ENCODE peak calls at places on chromosome 15, in seven cellular contexts. A is IMR-90, Z is H9, G is trophoblast cell, K is mesendoderm, V is H1, Q is mesenchymal stem cell. I is an unnamed sample.

GRCh38 chr15:36026627-36027026 is 480.7 kb upstream of the DPH6 start:
- DNase-seq in A (no peak), Z (no peak), G (no peak), K (no peak), V (no peak), Q (no peak), I (no peak)

GRCh38 chr15:97210277-97210676 is 750.2 kb upstream of the ARRDC4 start:
- DNase-seq in A (no peak), Z (no peak), G (peak), K (no peak), V (no peak), Q (no peak), I (no peak)

GRCh38 chr15:59268199-59268979 is 61.7 kb downstream of the LDHAL6B start:
- DNase-seq in A (peak), Z (no peak), G (no peak), K (no peak), V (no peak), Q (peak), I (no peak)

GRCh38 chr15:89101302-89102191 is 13.3 kb downstream of the ABHD2 start:
- DNase-seq in A (peak), Z (no peak), G (peak), K (no peak), V (no peak), Q (peak), I (no peak)

GRCh38 chr15:50164458-50164857 is 17.5 kb upstream of the SLC27A2 start:
- DNase-seq in A (no peak), Z (no peak), G (no peak), K (no peak), V (no peak), Q (no peak), I (no peak)

GRCh38 chr15:63369766-63370165 is 11.9 kb downstream of the CA12 start:
- DNase-seq in A (peak), Z (no peak), G (no peak), K (no peak), V (no peak), Q (no peak), I (no peak)

GRCh38 chr15:95291878-95292472 is 1038.5 kb upstream of the NR2F2 start:
- DNase-seq in A (peak), Z (no peak), G (peak), K (peak), V (no peak), Q (no peak), I (peak)

GRCh38 chr15:75069301-75069925 is 46.0 kb downstream of the PPCDC start:
- DNase-seq in A (no peak), Z (no peak), G (peak), K (no peak), V (no peak), Q (no peak), I (no peak)

GRCh38 chr15:92708635-92709034 is 53.1 kb upstream of the FAM174B start:
- DNase-seq in A (no peak), Z (no peak), G (no peak), K (no peak), V (no peak), Q (no peak), I (no peak)

GRCh38 chr15:95620934-95621579 is 709.4 kb upstream of the NR2F2 start:
- DNase-seq in A (peak), Z (no peak), G (peak), K (no peak), V (no peak), Q (peak), I (no peak)

GRCh38 chr15:82139823-82140268 is 94.0 kb upstream of the MEX3B start:
- DNase-seq in A (peak), Z (no peak), G (peak), K (peak), V (no peak), Q (peak), I (peak)
- H4K8ac ChIP-seq in A (peak), Z (no peak), G (no peak), K (peak), V (no peak), Q (no peak), I (no peak)

DNA sequence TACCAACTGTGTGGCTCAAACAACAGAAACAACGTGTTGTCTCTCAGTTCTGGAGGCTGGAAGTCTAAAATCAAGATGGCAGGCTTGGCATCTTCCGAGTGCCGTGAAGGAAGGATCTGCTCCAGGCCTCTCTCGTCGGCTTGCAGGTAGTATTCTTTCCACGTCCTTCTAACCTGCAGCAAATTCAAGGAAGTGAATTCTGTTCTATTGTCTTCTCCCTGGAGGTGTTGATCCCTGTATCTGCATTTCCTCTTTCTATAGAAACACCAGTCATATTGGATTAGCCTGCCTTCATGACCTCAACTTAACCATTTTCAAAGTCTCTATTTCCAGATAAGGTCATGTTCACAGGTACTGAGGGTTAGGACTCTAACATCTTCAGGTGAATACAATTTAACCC is 512.1 kb downstream of the GABRG3 start:
- DNase-seq in A (no peak), Z (no peak), G (no peak), K (peak), V (no peak), Q (no peak), I (no peak)
- H4K8ac ChIP-seq in A (no peak), Z (no peak), G (no peak), K (no peak), V (no peak), Q (no peak), I (no peak)

GRCh38 chr15:60760646-60761504 is 281.9 kb upstream of the ICE2 start:
- DNase-seq in A (peak), Z (no peak), G (peak), K (no peak), V (no peak), Q (peak), I (no peak)

GRCh38 chr15:60764408-60764963 is 285.5 kb upstream of the ICE2 start:
- DNase-seq in A (no peak), Z (no peak), G (no peak), K (no peak), V (no peak), Q (no peak), I (no peak)

GRCh38 chr15:60761505-60761845 is 282.5 kb upstream of the ICE2 start:
- DNase-seq in A (no peak), Z (no peak), G (no peak), K (no peak), V (no peak), Q (no peak), I (no peak)

GRCh38 chr15:60762167-60762566 is 283.2 kb upstream of the ICE2 start:
- DNase-seq in A (no peak), Z (no peak), G (no peak), K (no peak), V (no peak), Q (no peak), I (no peak)

DNA sequence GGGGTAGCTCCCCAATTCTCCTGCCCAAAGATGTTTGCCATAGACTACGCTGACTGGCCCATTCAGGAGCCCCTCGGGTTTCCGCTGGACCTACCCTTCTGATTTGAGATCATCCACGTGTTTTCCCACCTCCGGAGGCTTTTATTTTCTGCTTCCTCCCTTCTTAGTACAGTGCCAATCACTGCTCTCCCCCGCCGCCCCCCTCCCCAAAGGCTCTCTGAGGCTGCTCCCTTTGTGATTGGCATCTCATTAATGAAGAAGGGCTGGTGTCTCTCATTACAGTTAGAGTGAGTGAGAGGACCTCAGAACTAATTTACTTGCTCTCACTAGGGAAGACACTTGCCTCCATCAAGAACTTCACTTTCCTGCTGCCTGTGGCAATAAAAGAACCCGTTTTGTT is 284.7 kb upstream of the ICE2 start:
- DNase-seq in A (no peak), Z (no peak), G (no peak), K (no peak), V (no peak), Q (no peak), I (no peak)
- H4K8ac ChIP-seq in A (no peak), Z (no peak), G (no peak), K (no peak), V (no peak), Q (no peak), I (no peak)

GRCh38 chr15:32866486-32867312 is 148.9 kb downstream of the GREM1 start:
- DNase-seq in A (peak), Z (no peak), G (no peak), K (no peak), V (no peak), Q (peak), I (no peak)

GRCh38 chr15:32869814-32870213 is 152.0 kb downstream of the GREM1 start:
- DNase-seq in A (no peak), Z (no peak), G (no peak), K (no peak), V (no peak), Q (no peak), I (no peak)

GRCh38 chr15:32870240-32871033 is 152.6 kb downstream of the GREM1 start:
- DNase-seq in A (peak), Z (no peak), G (peak), K (no peak), V (no peak), Q (peak), I (no peak)

GRCh38 chr15:32864841-32865240 is 147.0 kb downstream of the GREM1 start:
- DNase-seq in A (no peak), Z (no peak), G (no peak), K (no peak), V (no peak), Q (no peak), I (no peak)

GRCh38 chr15:32867313-32867626 is 149.5 kb downstream of the GREM1 start:
- DNase-seq in A (peak), Z (no peak), G (peak), K (peak), V (no peak), Q (peak), I (no peak)
- H4K8ac ChIP-seq in A (peak), Z (no peak), G (peak), K (no peak), V (no peak), Q (peak), I (no peak)

GRCh38 chr15:72511536-72511935 is 37.4 kb downstream of the ARIH1 start:
- DNase-seq in A (no peak), Z (no peak), G (no peak), K (no peak), V (no peak), Q (no peak), I (no peak)
- H4K8ac ChIP-seq in A (no peak), Z (no peak), G (no peak), K (no peak), V (no peak), Q (no peak), I (no peak)

DNA sequence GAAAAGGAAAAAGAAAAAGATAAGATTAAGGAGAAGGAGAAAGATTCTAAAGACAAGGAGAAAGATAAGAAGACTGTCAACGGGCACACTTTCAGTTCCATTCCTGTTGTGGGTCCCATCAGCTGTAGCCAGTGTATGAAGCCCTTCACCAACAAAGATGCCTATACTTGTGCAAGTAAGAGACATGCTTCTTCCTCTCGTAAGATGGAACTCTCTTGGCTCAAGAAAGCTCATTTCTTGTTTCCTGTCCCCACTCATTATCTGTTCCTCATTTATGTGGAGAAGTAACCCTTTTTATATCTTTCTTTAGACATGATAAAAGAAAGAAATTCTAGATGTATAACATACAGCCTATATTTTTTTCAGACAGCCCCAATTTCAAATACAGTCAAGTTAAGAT is 101.4 kb downstream of the KLHL25 start:
- DNase-seq in A (no peak), Z (no peak), G (no peak), K (no peak), V (no peak), Q (no peak), I (no peak)
- H4K8ac ChIP-seq in A (no peak), Z (no peak), G (no peak), K (no peak), V (no peak), Q (no peak), I (no peak)

GRCh38 chr15:79458491-79458890 is 26.4 kb downstream of the MINAR1 start:
- DNase-seq in A (no peak), Z (no peak), G (no peak), K (no peak), V (no peak), Q (no peak), I (no peak)
- H4K8ac ChIP-seq in A (no peak), Z (no peak), G (no peak), K (no peak), V (no peak), Q (no peak), I (no peak)

GRCh38 chr15:52056001-52056400 is 37.0 kb downstream of the MAPK6 start:
- DNase-seq in A (no peak), Z (no peak), G (no peak), K (no peak), V (no peak), Q (no peak), I (no peak)

GRCh38 chr15:52060511-52060910 is 41.5 kb downstream of the MAPK6 start:
- DNase-seq in A (no peak), Z (no peak), G (no peak), K (no peak), V (no peak), Q (peak), I (no peak)

GRCh38 chr15:52052076-52052935 is 33.3 kb downstream of the MAPK6 start:
- DNase-seq in A (no peak), Z (no peak), G (no peak), K (no peak), V (no peak), Q (no peak), I (no peak)

GRCh38 chr15:52054381-52054780 is 35.4 kb downstream of the MAPK6 start:
- DNase-seq in A (peak), Z (no peak), G (peak), K (no peak), V (no peak), Q (no peak), I (no peak)

GRCh38 chr15:52056496-52056895 is 37.5 kb downstream of the MAPK6 start:
- DNase-seq in A (no peak), Z (no peak), G (no peak), K (no peak), V (no peak), Q (no peak), I (no peak)
- H4K8ac ChIP-seq in A (no peak), Z (no peak), G (no peak), K (no peak), V (no peak), Q (no peak), I (no peak)

GRCh38 chr15:28018291-28019044 is 80.6 kb downstream of the OCA2 start:
- DNase-seq in A (no peak), Z (no peak), G (no peak), K (no peak), V (no peak), Q (no peak), I (no peak)
- H4K8ac ChIP-seq in A (no peak), Z (no peak), G (no peak), K (no peak), V (no peak), Q (no peak), I (no peak)

DNA sequence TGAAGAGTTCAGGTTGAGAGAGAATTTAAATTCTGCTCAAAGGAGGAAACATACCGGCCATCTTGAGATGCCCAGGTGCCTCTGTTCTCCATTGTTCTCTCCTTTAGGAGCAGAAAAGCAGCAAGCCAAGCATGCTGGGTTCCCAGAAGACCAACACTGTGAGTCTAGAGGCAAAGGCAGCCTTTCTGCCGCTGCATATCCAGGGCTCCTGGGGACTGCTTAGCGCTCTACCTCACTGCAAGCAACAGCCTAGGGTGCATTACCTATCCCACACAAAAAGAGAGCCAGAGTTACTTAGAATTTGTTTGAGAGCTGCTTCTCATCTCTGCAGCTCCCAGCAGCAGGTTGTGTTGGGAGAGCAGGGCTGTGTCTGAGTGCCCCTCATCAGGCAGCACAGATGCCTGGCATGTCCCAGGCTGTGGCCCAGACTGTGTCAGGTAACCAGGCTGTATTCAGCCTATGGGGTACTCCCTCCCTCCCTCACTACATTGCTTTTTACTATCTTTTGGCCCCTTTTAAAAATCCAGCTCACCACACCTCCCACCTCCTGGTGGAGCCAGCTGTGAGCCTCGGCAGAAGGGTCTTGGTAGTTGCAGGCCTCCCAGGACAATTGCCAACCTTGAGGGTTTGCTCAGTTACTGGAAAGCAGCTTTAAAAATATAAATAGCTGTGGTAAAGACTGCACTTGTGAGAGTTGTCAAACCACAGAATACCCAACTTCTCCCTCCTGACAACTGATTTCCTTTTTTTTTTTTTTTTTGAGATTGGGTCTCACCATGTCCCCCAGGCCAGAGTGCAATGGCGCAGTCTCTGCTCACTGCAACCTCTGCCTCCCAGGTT is 30.2 kb downstream of the BCL2L10 start:
- DNase-seq in A (peak), Z (no peak), G (no peak), K (no peak), V (no peak), Q (peak), I (no peak)
- H4K8ac ChIP-seq in A (no peak), Z (no peak), G (no peak), K (no peak), V (no peak), Q (no peak), I (no peak)